ENCODE peak calls at places on chromosomes 12 and 14, in six cellular contexts. L, G, U, E, I and D are unnamed samples.

GRCh38 chr12:125674554-125674953 is 609.3 kb downstream of the AACS start:
- DNase-seq in L (no peak), G (no peak), U (no peak), E (no peak), I (no peak), D (no peak)

GRCh38 chr12:107236824-107237467 is 143.6 kb upstream of the CRY1 start:
- DNase-seq in L (no peak), G (no peak), U (no peak), E (peak; percentile 86), I (no peak), D (no peak)

GRCh38 chr14:31326111-31326510 is 94.2 kb downstream of the HEATR5A start:
- DNase-seq in L (no peak), G (no peak), U (no peak), E (no peak), I (no peak), D (peak; percentile 46)

GRCh38 chr12:130815028-130815741 is 23.9 kb downstream of the STX2 start:
- DNase-seq in L (no peak), G (peak; percentile 36), U (no peak), E (no peak), I (no peak), D (no peak)

GRCh38 chr14:74610866-74611671 is 968 bp downstream of the LTBP2 start:
- DNase-seq in L (no peak), G (no peak), U (no peak), E (no peak), I (no peak), D (no peak)

GRCh38 chr14:31403707-31404106 is 16.6 kb downstream of the HEATR5A start:
- DNase-seq in L (no peak), G (no peak), U (no peak), E (no peak), I (no peak), D (no peak)

GRCh38 chr12:121903202-121903601 is 14.6 kb downstream of the PSMD9 start:
- DNase-seq in L (no peak), G (no peak), U (no peak), E (no peak), I (no peak), D (no peak)

GRCh38 chr14:53999061-53999488 is 42.5 kb upstream of the BMP4 start:
- DNase-seq in L (peak; percentile 72), G (no peak), U (no peak), E (no peak), I (no peak), D (no peak)

GRCh38 chr12:24960222-24960855 is 11.4 kb upstream of the BCAT1 start:
- DNase-seq in L (no peak), G (peak; percentile 62), U (no peak), E (no peak), I (no peak), D (no peak)

DNA sequence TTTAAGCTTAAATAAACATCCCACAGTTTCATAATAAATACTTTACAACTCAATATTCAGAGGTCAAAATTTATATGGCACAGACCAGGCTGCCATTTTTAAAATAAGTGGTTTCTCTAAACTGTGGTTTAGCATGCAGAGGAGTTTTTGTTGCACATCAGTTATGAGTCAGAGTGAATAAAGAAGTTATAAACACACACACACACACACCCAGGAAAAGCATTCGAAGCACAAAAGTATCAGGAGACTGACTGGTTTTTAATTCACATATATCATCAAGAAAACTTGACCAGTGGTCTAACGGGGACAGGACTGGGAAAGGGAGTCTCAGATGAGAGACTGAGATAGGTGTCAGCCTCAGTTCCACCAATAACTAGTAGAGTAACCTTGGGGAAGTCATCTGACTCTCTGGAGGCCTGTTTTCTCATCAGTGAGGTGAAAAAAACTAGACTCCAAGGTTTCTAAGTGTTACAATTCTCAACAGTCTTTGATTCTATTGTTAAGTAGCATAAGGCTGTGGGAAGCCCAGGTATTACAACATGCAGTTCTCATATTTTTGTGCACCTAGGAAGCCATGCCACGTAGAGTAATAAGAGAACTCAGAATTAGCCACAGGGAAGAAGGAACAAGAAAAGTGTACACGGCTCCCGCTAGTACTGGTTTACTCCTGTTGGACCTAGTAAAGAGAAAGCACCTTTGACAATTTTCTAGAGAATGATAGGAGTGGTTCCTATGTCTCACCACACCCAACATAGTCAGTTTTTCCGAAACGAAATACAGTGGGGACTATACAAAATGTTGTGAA is 5.2 kb downstream of the PPTC7 start:
- DNase-seq in L (no peak), G (no peak), U (no peak), E (peak; percentile 87), I (no peak), D (no peak)
- H3K4me1 ChIP-seq in L (peaks cover 29% of the 10 kb centered on the region), G (peaks cover 54% of the 10 kb centered on the region), U (peaks cover 27% of the 10 kb centered on the region), E (peaks cover 56% of the 10 kb centered on the region), I (peaks cover 45% of the 10 kb centered on the region), D (peaks cover 49% of the 10 kb centered on the region)

DNA sequence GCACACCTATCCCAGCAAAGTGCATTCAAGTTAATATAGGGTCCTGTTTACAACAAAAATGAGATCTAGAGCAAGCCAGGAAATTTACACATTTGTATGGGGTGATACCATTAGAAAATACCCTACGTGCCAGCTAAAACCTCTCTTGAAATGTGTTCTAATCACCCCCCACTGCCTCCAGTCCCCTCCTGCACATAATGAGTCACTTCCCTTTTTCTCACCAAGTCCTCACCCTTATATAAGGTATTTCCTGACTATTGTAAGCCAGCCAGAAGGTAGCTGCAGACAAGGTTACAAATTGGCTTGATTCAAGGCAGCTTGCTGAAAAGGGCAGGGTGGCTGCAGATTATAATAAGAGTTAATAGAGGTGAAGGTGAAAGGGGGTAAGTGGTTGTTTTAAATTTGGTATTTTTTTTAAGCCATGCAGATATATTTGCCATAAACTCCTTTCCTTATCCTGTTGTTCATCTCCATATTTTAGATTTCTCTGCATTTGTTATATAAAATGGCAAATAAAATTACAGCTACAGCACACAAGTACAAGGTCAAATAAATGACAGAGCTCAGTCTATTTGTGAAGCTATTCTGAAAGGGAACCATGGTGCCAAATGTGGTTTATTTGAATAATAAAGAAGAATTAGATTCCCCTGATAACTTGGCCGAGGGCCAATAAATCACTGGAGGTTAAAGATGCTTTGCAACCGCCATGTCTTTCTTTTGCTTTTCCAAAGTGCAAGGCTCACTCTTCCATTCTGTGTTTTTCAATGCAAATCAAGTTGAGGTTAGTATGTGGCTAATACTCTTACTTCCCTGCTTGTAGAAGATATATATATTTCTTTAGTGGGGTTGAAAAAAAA is 385.9 kb downstream of the EGLN3 start:
- DNase-seq in L (no peak), G (no peak), U (no peak), E (peak; percentile 30), I (no peak), D (no peak)
- H3K4me1 ChIP-seq in L (no peaks in the 10 kb centered on the region), G (no peaks in the 10 kb centered on the region), U (no peaks in the 10 kb centered on the region), E (peaks cover 56% of the 10 kb centered on the region), I (no peaks in the 10 kb centered on the region), D (no peaks in the 10 kb centered on the region)

GRCh38 chr14:99829450-99829849 is 36.2 kb downstream of the EML1 start:
- DNase-seq in L (no peak), G (no peak), U (no peak), E (no peak), I (no peak), D (no peak)
- H3K4me1 ChIP-seq in L (no peaks in the 10 kb centered on the region), G (no peaks in the 10 kb centered on the region), U (no peaks in the 10 kb centered on the region), E (no peaks in the 10 kb centered on the region), I (no peaks in the 10 kb centered on the region), D (no peaks in the 10 kb centered on the region)

GRCh38 chr14:22566845-22567244 is 22.2 kb downstream of the DAD1 start:
- DNase-seq in L (no peak), G (no peak), U (no peak), E (no peak), I (no peak), D (no peak)
- H3K4me1 ChIP-seq in L (peaks cover 26% of the 10 kb centered on the region), G (peaks cover 34% of the 10 kb centered on the region), U (peaks cover 77% of the 10 kb centered on the region), E (peaks cover 4% of the 10 kb centered on the region), I (peaks cover 26% of the 10 kb centered on the region), D (peaks cover 11% of the 10 kb centered on the region)

GRCh38 chr12:56631790-56632700 is 1.9 kb upstream of the BAZ2A start:
- DNase-seq in L (peak; percentile 91), G (peak; percentile 80), U (no peak), E (no peak), I (peak; percentile 85), D (peak; percentile 91)
- H3K4me1 ChIP-seq in L (peaks cover 52% of the 10 kb centered on the region), G (peaks cover 63% of the 10 kb centered on the region), U (peaks cover 61% of the 10 kb centered on the region), E (peaks cover 56% of the 10 kb centered on the region), I (peaks cover 27% of the 10 kb centered on the region), D (peaks cover 43% of the 10 kb centered on the region)

GRCh38 chr14:77003960-77004710 is 24.4 kb downstream of the IRF2BPL start:
- DNase-seq in L (no peak), G (peak; percentile 89), U (no peak), E (no peak), I (no peak), D (no peak)
- H3K4me1 ChIP-seq in L (peaks cover 46% of the 10 kb centered on the region), G (peaks cover 63% of the 10 kb centered on the region), U (no peaks in the 10 kb centered on the region), E (peaks cover 46% of the 10 kb centered on the region), I (no peaks in the 10 kb centered on the region), D (peaks cover 37% of the 10 kb centered on the region)

GRCh38 chr14:61561657-61562276 is 133.5 kb upstream of the HIF1A start:
- DNase-seq in L (peak; percentile 74), G (peak; percentile 92), U (no peak), E (peak; percentile 94), I (peak; percentile 64), D (peak; percentile 75)
- H3K4me1 ChIP-seq in L (peaks cover 37% of the 10 kb centered on the region), G (peaks cover 57% of the 10 kb centered on the region), U (peaks cover 8% of the 10 kb centered on the region), E (peaks cover 57% of the 10 kb centered on the region), I (no peaks in the 10 kb centered on the region), D (peaks cover 6% of the 10 kb centered on the region)

DNA sequence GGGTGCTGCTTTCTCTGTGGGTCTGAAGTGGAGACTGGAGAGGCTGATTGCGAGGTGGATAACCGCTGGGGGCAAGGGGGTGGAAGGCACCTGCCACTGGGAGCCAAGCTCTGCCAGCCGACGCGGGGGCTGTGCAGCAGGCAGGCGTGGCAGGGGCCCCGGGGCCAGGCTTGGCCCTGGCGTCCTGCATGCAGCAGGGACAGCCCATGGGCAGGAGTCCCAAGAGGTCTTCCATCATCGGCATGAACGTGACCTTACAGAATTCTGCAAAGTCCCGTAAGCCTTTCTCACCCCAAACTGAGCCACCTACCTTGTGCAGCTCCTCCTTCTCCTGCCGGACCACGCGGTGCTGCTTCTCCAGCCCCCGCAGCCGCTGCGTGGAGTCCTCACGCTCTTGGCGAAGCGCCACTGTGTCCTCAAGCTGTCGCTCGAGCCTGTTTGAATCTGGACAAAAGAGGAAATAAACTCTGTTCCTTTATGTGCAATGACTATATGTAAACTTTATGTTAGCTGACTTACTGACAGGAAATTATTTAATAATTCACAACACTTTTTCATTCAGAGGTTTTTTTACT is 51.3 kb downstream of the AMN start:
- DNase-seq in L (no peak), G (no peak), U (no peak), E (no peak), I (no peak), D (no peak)
- H3K4me1 ChIP-seq in L (no peaks in the 10 kb centered on the region), G (no peaks in the 10 kb centered on the region), U (no peaks in the 10 kb centered on the region), E (no peaks in the 10 kb centered on the region), I (no peaks in the 10 kb centered on the region), D (no peaks in the 10 kb centered on the region)